ENCODE peak calls at places on chromosomes 1 and 21, in four cellular contexts. X is lung, Z is Peyer's patch, Q is suprapubic skin. T is an unnamed sample.

GRCh38 chr1:243730499-243731150 is 119.4 kb downstream of the AKT3 start:
- DNase-seq in X (no peak), Q (no peak), Z (no peak), T (no peak)

GRCh38 chr1:26351591-26352337 is 2.2 kb downstream of the CRYBG2 start:
- DNase-seq in X (no peak), Z (peak; percentile 73), Q (no peak), T (no peak)

GRCh38 chr1:171501305-171502021 is 16.1 kb downstream of the PRRC2C start:
- DNase-seq in Z (no peak), X (no peak), Q (no peak), T (no peak)

GRCh38 chr1:191528275-191528674 is 630.0 kb upstream of the RGS18 start:
- DNase-seq in X (no peak), Q (no peak), Z (no peak), T (no peak)

GRCh38 chr1:222613627-222614026 is 4.3 kb upstream of the MIA3 start:
- DNase-seq in X (no peak), Z (no peak), Q (no peak), T (no peak)

GRCh38 chr1:233647083-233647482 is 33.2 kb downstream of the KCNK1 start:
- DNase-seq in X (no peak), Z (no peak), Q (no peak), T (no peak)

GRCh38 chr1:64162151-64162550 is 41.3 kb upstream of the UBE2U start:
- DNase-seq in X (no peak), Q (no peak), Z (no peak), T (no peak)

GRCh38 chr1:168105846-168106245 is 30.9 kb downstream of the GPR161 start:
- DNase-seq in X (no peak), Q (no peak), Z (no peak), T (no peak)

GRCh38 chr1:6183520-6183989 is 3.4 kb upstream of the CHD5 start:
- DNase-seq in Q (no peak), Z (no peak), X (no peak), T (no peak)

GRCh38 chr1:145977486-145978476 is 13.3 kb downstream of the POLR3GL start:
- DNase-seq in X (peak; percentile 82), Z (peak; percentile 93), Q (peak; percentile 84), T (peak; percentile 78)

GRCh38 chr1:5993553-5994510 is 1.6 kb upstream of the NPHP4 start:
- DNase-seq in Z (no peak), X (no peak), Q (no peak), T (no peak)

GRCh38 chr1:78045600-78045849 is 241 bp upstream of the GIPC2 start:
- DNase-seq in Q (no peak), X (no peak), Z (no peak), T (no peak)

GRCh38 chr1:227904541-227905335 is 43.0 kb downstream of the WNT9A start:
- DNase-seq in Z (no peak), X (no peak), Q (no peak), T (no peak)

GRCh38 chr1:117500584-117500983 is 105.3 kb upstream of the TENT5C start:
- DNase-seq in X (no peak), Z (no peak), Q (no peak), T (no peak)
- H3K9me3 ChIP-seq in X (no peaks in the 10 kb centered on the region), Z (no peaks in the 10 kb centered on the region), Q (no peaks in the 10 kb centered on the region), T (no peaks in the 10 kb centered on the region)

GRCh38 chr1:239243003-239243402 is 143.4 kb upstream of the CHRM3 start:
- DNase-seq in Q (no peak), Z (no peak), X (no peak), T (no peak)
- H3K9me3 ChIP-seq in Q (peaks cover 4% of the 10 kb centered on the region), Z (no peaks in the 10 kb centered on the region), X (no peaks in the 10 kb centered on the region), T (no peaks in the 10 kb centered on the region)

DNA sequence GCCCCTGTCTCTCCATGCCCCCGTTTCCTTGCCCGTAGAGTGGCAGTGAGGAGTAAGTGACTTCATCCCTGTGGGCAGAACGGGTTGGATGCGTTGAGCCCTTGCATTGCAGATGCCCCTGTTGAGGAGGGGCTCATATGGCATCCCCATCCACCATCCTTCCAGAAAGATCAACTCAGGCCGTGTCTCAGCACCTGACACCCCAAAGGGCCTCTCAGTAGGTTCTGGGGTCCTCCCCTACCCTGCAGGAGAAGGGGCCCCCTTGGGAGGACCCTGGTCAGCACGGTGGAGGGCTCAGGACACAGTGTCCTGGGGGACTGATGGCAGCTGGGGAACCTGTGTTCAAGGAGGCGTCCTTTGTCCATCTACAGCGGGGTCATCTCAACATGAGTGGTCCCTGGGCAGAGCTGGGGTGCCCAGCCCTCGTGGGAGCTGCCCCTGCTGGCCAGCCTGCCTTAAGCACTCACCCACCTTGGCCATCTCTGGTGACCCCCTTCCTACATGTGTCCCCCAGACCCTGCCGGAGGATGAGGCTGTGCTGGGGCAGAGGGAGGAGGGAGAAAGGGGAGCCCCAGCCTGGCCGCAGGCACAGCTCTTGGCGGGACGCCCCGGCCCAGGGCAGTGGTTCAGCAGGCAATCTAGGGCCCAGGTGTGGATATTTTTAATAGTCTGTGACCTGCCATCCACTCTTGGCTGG is 48.2 kb upstream of the ACTRT2 start:
- DNase-seq in X (no peak), Z (peak; percentile 30), Q (peak; percentile 50), T (no peak)
- H3K9me3 ChIP-seq in X (no peaks in the 10 kb centered on the region), Z (no peaks in the 10 kb centered on the region), Q (no peaks in the 10 kb centered on the region), T (no peaks in the 10 kb centered on the region)

DNA sequence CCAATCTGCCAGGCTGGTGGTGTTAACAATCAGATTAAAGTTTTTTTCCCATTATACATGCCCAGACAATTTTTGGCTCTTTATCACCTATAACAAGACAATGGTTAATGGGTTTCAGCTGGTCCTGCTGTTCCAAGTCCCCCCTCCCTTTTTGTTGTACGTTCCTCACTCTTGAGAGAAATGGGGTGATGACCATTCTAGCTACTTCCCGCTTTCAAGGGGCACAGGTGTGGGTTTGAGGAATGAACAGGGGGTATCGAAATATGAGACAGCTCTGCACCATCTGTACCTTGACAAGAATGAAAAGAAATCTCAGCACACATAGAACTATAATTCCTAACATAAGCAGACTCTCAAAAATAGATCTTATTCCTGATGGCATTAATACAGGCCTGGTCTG is 326.8 kb downstream of the PTPRU start:
- DNase-seq in Q (no peak), Z (no peak), X (no peak), T (no peak)
- H3K9me3 ChIP-seq in Q (peaks cover 28% of the 10 kb centered on the region), Z (peaks cover 11% of the 10 kb centered on the region), X (peaks cover 19% of the 10 kb centered on the region), T (peaks cover 15% of the 10 kb centered on the region)

GRCh38 chr1:247047260-247047659 is 31.4 kb downstream of the ZNF670 start:
- DNase-seq in Z (no peak), X (no peak), Q (no peak), T (no peak)
- H3K9me3 ChIP-seq in Z (peaks cover 26% of the 10 kb centered on the region), X (peaks cover 29% of the 10 kb centered on the region), Q (peaks cover 47% of the 10 kb centered on the region), T (peaks cover 27% of the 10 kb centered on the region)

GRCh38 chr1:152756872-152757271 is 953 bp upstream of the KPRP start:
- DNase-seq in Z (no peak), Q (no peak), X (no peak), T (no peak)

GRCh38 chr1:152757747-152758146 is at the start of gene KPRP:
- DNase-seq in Q (no peak), Z (no peak), X (no peak), T (no peak)

GRCh38 chr1:152747831-152748230 is 10.0 kb upstream of the KPRP start:
- DNase-seq in X (no peak), Q (no peak), Z (no peak), T (no peak)

GRCh38 chr1:152753586-152753985 is 4.2 kb upstream of the KPRP start:
- DNase-seq in X (no peak), Q (no peak), Z (no peak), T (no peak)

DNA sequence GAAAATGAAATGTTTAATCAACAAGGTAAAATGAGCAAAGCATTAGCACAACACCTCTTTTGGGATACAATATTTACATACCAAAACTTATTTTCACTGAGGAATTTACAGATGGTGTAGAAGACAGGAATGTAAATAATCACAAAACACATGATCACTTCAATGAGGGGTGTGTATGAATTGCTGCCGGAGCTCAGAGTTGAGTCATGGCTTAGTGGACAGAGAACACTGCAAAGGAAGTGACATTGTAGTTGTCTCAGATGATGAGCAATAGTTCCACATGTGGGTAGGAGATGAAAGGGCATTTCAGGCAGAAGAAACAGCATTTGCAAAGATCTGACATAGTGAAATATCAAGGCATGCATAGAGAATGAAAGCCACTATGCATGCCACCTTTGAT is 5.6 kb upstream of the KPRP start:
- DNase-seq in Q (no peak), X (no peak), Z (no peak), T (no peak)
- H3K9me3 ChIP-seq in Q (no peaks in the 10 kb centered on the region), X (peaks cover 3% of the 10 kb centered on the region), Z (no peaks in the 10 kb centered on the region), T (no peaks in the 10 kb centered on the region)

GRCh38 chr21:21156397-21156796 is 158.2 kb downstream of the NCAM2 start:
- DNase-seq in Q (no peak), X (no peak), Z (no peak), T (no peak)
- H3K9me3 ChIP-seq in Q (no peaks in the 10 kb centered on the region), X (no peaks in the 10 kb centered on the region), Z (no peaks in the 10 kb centered on the region), T (no peaks in the 10 kb centered on the region)